ENCODE peak calls at places on chromosomes 1 and 21, in five cellular contexts. G, P, M, R and T are unnamed samples. For H3K27me3, the result is how much of the 10 kb centered on the place peaks cover.

GRCh38 chr1:51520700-51521248 is 1.7 kb upstream of the EPS15 start:
- ATAC-seq in M (no peak), R (no peak), G (no peak), P (no peak), T (no peak)

GRCh38 chr1:168179411-168180147 is 817 bp downstream of the TIPRL start:
- ATAC-seq in P (no peak), M (peak), R (no peak), G (peak), T (no peak)

GRCh38 chr1:16254263-16254948 is 17.4 kb upstream of the CPLANE2 start:
- ATAC-seq in R (peak), P (peak), M (no peak), G (peak), T (no peak)

GRCh38 chr21:38243732-38244406 is 12.9 kb upstream of the KCNJ15 start:
- ATAC-seq in G (no peak), P (no peak), R (no peak), M (no peak), T (no peak)

GRCh38 chr21:46181436-46181835 is 2.8 kb downstream of the SPATC1L start:
- ATAC-seq in R (no peak), M (no peak), P (no peak), G (no peak), T (no peak)

GRCh38 chr1:9316512-9316911 is 23.8 kb downstream of the SPSB1 start:
- ATAC-seq in G (no peak), R (no peak), P (no peak), M (no peak), T (no peak)

GRCh38 chr1:187336769-187337168 is 508.0 kb downstream of the PLA2G4A start:
- ATAC-seq in M (no peak), P (no peak), G (no peak), R (no peak), T (no peak)

GRCh38 chr1:196302981-196303380 is 305.3 kb downstream of the KCNT2 start:
- ATAC-seq in P (no peak), G (no peak), R (no peak), M (no peak), T (no peak)

GRCh38 chr1:188489336-188490112 is 1660.8 kb downstream of the PLA2G4A start:
- ATAC-seq in M (peak), G (peak), P (no peak), R (no peak), T (no peak)

GRCh38 chr1:230713915-230714764 is at the start of gene AGT:
- ATAC-seq in M (no peak), R (peak), P (peak), G (peak), T (peak)

GRCh38 chr1:176863613-176864012 is 300.9 kb downstream of the ASTN1 start:
- ATAC-seq in M (no peak), G (no peak), P (no peak), R (no peak), T (no peak)

GRCh38 chr1:51331206-51332100 is 1.1 kb upstream of the TTC39A start:
- ATAC-seq in R (peak), P (peak), G (peak), M (no peak), T (no peak)

GRCh38 chr1:115277276-115277675 is 60.8 kb downstream of the NGF start:
- ATAC-seq in P (no peak), R (peak), G (peak), M (no peak), T (no peak)

GRCh38 chr1:236888126-236888525 is 93.0 kb downstream of the MTR start:
- ATAC-seq in G (no peak), P (no peak), M (no peak), R (no peak), T (no peak)

GRCh38 chr1:228457017-228457395 is 30.2 kb upstream of the RNF187 start:
- ATAC-seq in M (peak), P (peak), R (no peak), G (peak), T (no peak)

GRCh38 chr1:160646192-160646591 is 652 bp downstream of the SLAMF1 start:
- ATAC-seq in M (no peak), R (no peak), P (no peak), G (no peak), T (no peak)

GRCh38 chr1:190000365-190000872 is 477.2 kb downstream of the BRINP3 start:
- ATAC-seq in M (peak), R (no peak), G (peak), P (no peak), T (no peak)

GRCh38 chr1:153387001-153387400 is 3.9 kb downstream of the S100A8 start:
- ATAC-seq in M (no peak), R (no peak), P (no peak), G (no peak), T (no peak)
- H3K27me3 ChIP-seq in M (under half), R (under half), P (under half), G (under half), T (under half)

GRCh38 chr1:7248402-7248805 is 463.1 kb downstream of the CAMTA1 start:
- ATAC-seq in P (no peak), G (no peak), M (no peak), R (no peak), T (no peak)
- H3K27ac ChIP-seq in P (no peak), G (no peak), M (no peak), R (no peak), T (no peak)

GRCh38 chr21:34881421-34881820 is 167.7 kb downstream of the RUNX1 start:
- ATAC-seq in G (no peak), P (no peak), R (no peak), M (peak), T (no peak)
- H3K27me3 ChIP-seq in G (under half), P (under half), R (under half), M (under half), T (half or more)

GRCh38 chr1:209689484-209689883 is 14.3 kb downstream of the G0S2 start:
- ATAC-seq in M (no peak), R (no peak), G (no peak), P (no peak), T (no peak)

GRCh38 chr1:209696673-209697072 is 8.0 kb upstream of the HSD11B1 start:
- ATAC-seq in G (no peak), R (no peak), P (no peak), M (no peak), T (no peak)

GRCh38 chr1:209692745-209693504 is 11.7 kb upstream of the HSD11B1 start:
- ATAC-seq in R (peak), G (peak), P (peak), M (peak), T (peak)

GRCh38 chr1:209688746-209689234 is 13.6 kb downstream of the G0S2 start:
- ATAC-seq in G (peak), P (no peak), R (peak), M (no peak), T (no peak)

GRCh38 chr1:209692296-209692695 is 12.3 kb upstream of the HSD11B1 start:
- ATAC-seq in R (no peak), P (peak), M (no peak), G (peak), T (no peak)
- H3K27ac ChIP-seq in R (no peak), P (no peak), M (no peak), G (peak), T (no peak)

GRCh38 chr1:6286266-6286665 is 25.4 kb upstream of the GPR153 start:
- ATAC-seq in P (no peak), R (no peak), M (no peak), G (no peak), T (no peak)

GRCh38 chr1:6287029-6287428 is 26.1 kb upstream of the GPR153 start:
- ATAC-seq in G (no peak), R (no peak), P (no peak), M (no peak), T (no peak)

GRCh38 chr1:6287431-6287886 is 26.6 kb upstream of the GPR153 start:
- ATAC-seq in R (no peak), G (no peak), M (no peak), P (no peak), T (peak)

GRCh38 chr1:6288026-6288425 is 27.1 kb upstream of the GPR153 start:
- ATAC-seq in G (no peak), R (no peak), P (no peak), M (no peak), T (no peak)

GRCh38 chr1:6288674-6289073 is 27.8 kb upstream of the GPR153 start:
- ATAC-seq in P (no peak), M (no peak), G (no peak), R (no peak), T (no peak)
- H3K27me3 ChIP-seq in P (under half), M (under half), G (under half), R (under half), T (under half)

DNA sequence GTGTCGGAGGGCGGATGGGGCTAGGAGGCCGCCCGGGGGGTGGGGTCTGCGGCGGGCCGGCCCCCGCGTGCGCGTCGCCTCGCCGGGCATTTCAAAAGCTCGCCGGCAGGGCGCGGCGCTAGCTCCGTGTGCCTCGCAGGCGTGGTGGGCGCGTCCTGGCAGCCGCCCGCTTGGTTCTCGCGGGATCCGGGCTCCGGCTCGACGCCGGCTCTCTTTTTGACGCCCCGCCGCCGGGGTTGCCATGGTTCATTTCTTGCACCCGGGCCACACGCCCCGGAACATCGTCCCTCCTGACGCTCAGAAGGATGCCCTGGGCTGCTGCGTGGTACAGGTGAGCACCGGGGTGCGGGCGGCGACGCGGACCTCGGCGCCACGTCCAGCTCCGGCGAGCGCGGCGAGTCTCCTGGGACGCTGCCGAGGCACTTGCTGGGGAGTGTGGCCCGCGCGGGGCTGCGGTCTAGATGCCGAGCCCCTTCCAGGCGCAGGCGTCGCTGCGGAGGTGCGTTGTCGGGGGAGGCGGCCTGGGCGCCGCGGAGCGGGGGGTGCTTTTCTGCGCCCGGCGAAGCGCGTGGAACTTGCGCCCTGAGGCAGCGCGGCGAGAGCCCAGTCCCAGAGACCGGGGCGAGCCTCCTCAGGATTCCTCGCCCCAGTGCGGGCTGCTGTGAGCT is at the start of gene ZYG11A:
- ATAC-seq in M (peak), R (peak), P (peak), G (peak), T (peak)
- H3K27ac ChIP-seq in M (peak), R (no peak), P (no peak), G (no peak), T (no peak)